ENCODE peak calls at places on chromosomes 7 and 10, in eight cellular contexts. T, A, I, M, D, C, X and Z are unnamed samples.
A peak's percentile ranks its signal among the peaks of the same experiment; 100 is the strongest.

GRCh38 chr10:5033061-5033770 is 29.6 kb upstream of the AKR1C2 start:
- DNase-seq in T (peak; percentile 43), C (peak; percentile 66), A (no peak), X (no peak), I (no peak), D (no peak), M (no peak), Z (peak; percentile 62)

GRCh38 chr10:128530301-128530700 is 404.1 kb upstream of the MKI67 start:
- DNase-seq in T (no peak), C (no peak), D (no peak), I (no peak), X (peak; percentile 19), A (no peak), M (no peak), Z (no peak)

GRCh38 chr10:128147064-128147463 is 20.8 kb upstream of the MKI67 start:
- DNase-seq in C (no peak), I (no peak), A (no peak), D (no peak), X (no peak), T (no peak), M (no peak), Z (no peak)

GRCh38 chr10:19845963-19846362 is 29.7 kb downstream of the PLXDC2 start:
- DNase-seq in T (no peak), A (no peak), D (no peak), I (no peak), X (no peak), M (no peak), C (no peak), Z (no peak)

GRCh38 chr10:16562891-16563290 is 41.2 kb upstream of the C1QL3 start:
- DNase-seq in X (no peak), I (no peak), C (no peak), M (no peak), D (no peak), T (no peak), A (no peak), Z (no peak)

GRCh38 chr7:141433698-141434097 is 117.5 kb upstream of the AGK start:
- DNase-seq in M (no peak), A (no peak), C (no peak), I (no peak), X (no peak), T (no peak), D (no peak), Z (no peak)

GRCh38 chr10:5453749-5454489 is 41.6 kb downstream of the NET1 start:
- DNase-seq in M (no peak), X (no peak), C (no peak), A (no peak), D (no peak), I (no peak), T (no peak), Z (no peak)

GRCh38 chr7:101952355-101953247 is 135.2 kb downstream of the CUX1 start:
- DNase-seq in I (no peak), M (no peak), X (no peak), T (peak; percentile 65), A (no peak), C (peak; percentile 93), D (no peak), Z (peak; percentile 61)

GRCh38 chr7:2008101-2008935 is 224.4 kb downstream of the MAD1L1 start:
- DNase-seq in D (no peak), M (no peak), A (no peak), C (no peak), T (no peak), I (no peak), X (no peak), Z (no peak)

GRCh38 chr10:87092861-87093460 is 1.7 kb downstream of the GLUD1 start:
- DNase-seq in A (no peak), D (no peak), I (peak; percentile 16), M (peak; percentile 3), T (no peak), C (peak; percentile 74), X (no peak), Z (no peak)

GRCh38 chr7:29895557-29895956 is 89.2 kb downstream of the WIPF3 start:
- DNase-seq in A (no peak), T (no peak), X (no peak), I (no peak), C (no peak), D (no peak), M (no peak), Z (no peak)

GRCh38 chr7:88254721-88255120 is 34.9 kb upstream of the SRI start:
- DNase-seq in I (no peak), T (no peak), M (no peak), A (no peak), D (no peak), X (no peak), C (no peak), Z (no peak)

GRCh38 chr7:131438969-131439368 is 111.3 kb downstream of the MKLN1 start:
- DNase-seq in M (no peak), C (no peak), T (no peak), D (no peak), A (no peak), I (no peak), X (no peak), Z (no peak)

GRCh38 chr7:81256991-81257390 is 338.1 kb upstream of the SEMA3C start:
- DNase-seq in X (no peak), C (peak; percentile 56), M (no peak), A (no peak), T (no peak), D (no peak), I (no peak), Z (no peak)